ENCODE peak calls at places on chromosomes 4 and X, in nine cellular contexts. O is activated CD4-positive, alpha-beta T cell treated with anti-CD3 and anti-CD28 coated beads, Interleukin-2, amount 10 ng/mL, durations not matched to agents 7 days and 5 days; G is GM23338; H is T-helper 22 cell; K is EL; Y is AG08396; V is activated T-helper 1 cell treated with Interleukin-2 at 50 U/mL for 16 hours; P is ELR; F is mesendoderm. C is an unnamed sample.

GRCh38 chrX:56812515-56813105 is 83.6 kb downstream of the NBDY start:
- DNase-seq in O (peak; percentile 68), G (no peak), H (no peak), K (no peak), Y (no peak), V (no peak), P (peak; percentile 1), F (no peak), C (peak; percentile 1)

GRCh38 chr4:93888308-93888707 is 59.8 kb downstream of the ATOH1 start:
- DNase-seq in O (no peak), G (no peak), H (no peak), K (no peak), Y (no peak), V (no peak), P (no peak), F (no peak), C (no peak)

GRCh38 chr4:187127456-187127855 is 403.8 kb upstream of the FAT1 start:
- DNase-seq in O (no peak), G (no peak), H (no peak), K (no peak), Y (no peak), V (no peak), P (peak; percentile 6), F (no peak), C (no peak)

GRCh38 chrX:2489446-2490445 is 11.0 kb downstream of the DHRSX start:
- DNase-seq in O (no peak), G (no peak), H (no peak), K (no peak), Y (no peak), V (no peak), P (no peak), F (no peak), C (no peak)

GRCh38 chr4:96713271-96713670 is 873.4 kb downstream of the PDHA2 start:
- DNase-seq in O (no peak), G (no peak), H (no peak), K (no peak), Y (no peak), V (no peak), P (no peak), F (no peak), C (no peak)

GRCh38 chrX:68942141-68942540 is 113.3 kb downstream of the EFNB1 start:
- DNase-seq in O (no peak), G (no peak), H (no peak), K (no peak), Y (peak; percentile 2), V (no peak), P (no peak), F (no peak), C (no peak)

GRCh38 chr4:71441186-71442169 is 102.7 kb downstream of the SLC4A4 start:
- DNase-seq in O (no peak), G (no peak), H (no peak), K (peak; percentile 25), Y (no peak), V (no peak), P (peak; percentile 27), F (no peak), C (peak; percentile 80)

GRCh38 chr4:129672941-129673340 is 577.0 kb downstream of the C4orf33 start:
- DNase-seq in O (no peak), G (no peak), H (no peak), K (no peak), Y (no peak), V (no peak), P (peak; percentile 9), F (no peak), C (no peak)

GRCh38 chr4:57426779-57427395 is 316.7 kb upstream of the IGFBP7 start:
- DNase-seq in O (peak; percentile 35), G (peak; percentile 90), H (no peak), K (peak; percentile 76), Y (peak; percentile 73), V (no peak), P (peak; percentile 74), F (peak; percentile 90), C (peak; percentile 59)

GRCh38 chr4:52253025-52253424 is 201.9 kb downstream of the SPATA18 start:
- DNase-seq in O (no peak), G (no peak), H (no peak), K (no peak), Y (no peak), V (no peak), P (no peak), F (no peak), C (no peak)

GRCh38 chr4:186881521-186882220 is 158.0 kb upstream of the FAT1 start:
- DNase-seq in O (no peak), G (no peak), H (no peak), K (peak; percentile 62), Y (peak; percentile 35), V (no peak), P (peak; percentile 61), F (no peak), C (peak; percentile 96)

GRCh38 chrX:133249659-133250058 is 31.5 kb upstream of the TFDP3 start:
- DNase-seq in O (no peak), G (no peak), H (no peak), K (no peak), Y (no peak), V (no peak), P (no peak), F (no peak), C (no peak)

GRCh38 chrX:103254921-103255455 is at the start of gene TCEAL8:
- DNase-seq in O (peak; percentile 71), G (peak; percentile 87), H (peak; percentile 41), K (peak; percentile 77), Y (peak; percentile 67), V (peak; percentile 19), P (peak; percentile 74), F (peak; percentile 94), C (peak; percentile 72)

GRCh38 chr4:54187148-54187547 is 41.9 kb upstream of the PDGFRA start:
- DNase-seq in O (no peak), G (no peak), H (no peak), K (no peak), Y (no peak), V (no peak), P (no peak), F (no peak), C (no peak)

GRCh38 chr4:152436384-152436783 is 99.5 kb downstream of the FBXW7 start:
- DNase-seq in O (no peak), G (peak; percentile 76), H (no peak), K (no peak), Y (no peak), V (no peak), P (no peak), F (peak; percentile 52), C (no peak)

GRCh38 chrX:16436348-16437188 is 213.4 kb upstream of the S100G start:
- DNase-seq in O (peak; percentile 61), G (peak; percentile 79), H (peak; percentile 7), K (peak; percentile 74), Y (peak; percentile 59), V (peak; percentile 17), P (peak; percentile 82), F (peak; percentile 77), C (peak; percentile 55)

GRCh38 chrX:110852180-110852579 is 56.6 kb upstream of the CHRDL1 start:
- DNase-seq in O (peak; percentile 5), G (peak; percentile 37), H (no peak), K (peak; percentile 21), Y (peak; percentile 12), V (no peak), P (peak; percentile 53), F (peak; percentile 13), C (no peak)

GRCh38 chrX:109862386-109862910 is 129.4 kb upstream of the ACSL4 start:
- DNase-seq in O (no peak), G (no peak), H (no peak), K (peak; percentile 15), Y (no peak), V (no peak), P (no peak), F (peak; percentile 32), C (no peak)

GRCh38 chr4:149500806-149501205 is 314.8 kb downstream of the IQCM start:
- DNase-seq in O (no peak), G (no peak), H (no peak), K (no peak), Y (no peak), V (no peak), P (no peak), F (no peak), C (no peak)